ENCODE peak calls at places on chromosomes 13 and 19, in eight cellular contexts. F, N, C, P, K, V, J and Q are unnamed samples.

GRCh38 chr13:53749306-53749705 is 720.7 kb downstream of the OLFM4 start:
- DNase-seq in F (no peak), N (no peak), C (no peak), P (no peak), K (no peak), V (no peak), J (no peak), Q (no peak)

GRCh38 chr13:41018583-41018909 is 570 bp downstream of the ELF1 start:
- DNase-seq in F (no peak), N (no peak), C (no peak), P (no peak), K (no peak), V (no peak), J (no peak), Q (no peak)

GRCh38 chr19:35040826-35041547 is 534 bp upstream of the HPN start:
- DNase-seq in F (peak; percentile 82), N (peak; percentile 94), C (peak; percentile 94), P (peak; percentile 86), K (no peak), V (peak; percentile 97), J (no peak), Q (no peak)

GRCh38 chr13:29509999-29510586 is 85.4 kb downstream of the SLC7A1 start:
- DNase-seq in F (no peak), N (no peak), C (no peak), P (no peak), K (no peak), V (no peak), J (no peak), Q (no peak)

GRCh38 chr19:7928741-7929701 is 3.1 kb upstream of the CTXN1 start:
- DNase-seq in F (no peak), N (peak; percentile 92), C (peak; percentile 32), P (peak; percentile 88), K (no peak), V (no peak), J (peak; percentile 78), Q (no peak)

GRCh38 chr19:17031741-17032140 is 5.1 kb upstream of the CPAMD8 start:
- DNase-seq in F (no peak), N (no peak), C (no peak), P (no peak), K (no peak), V (no peak), J (no peak), Q (no peak)

GRCh38 chr13:46855166-46855565 is 41.7 kb downstream of the HTR2A start:
- DNase-seq in F (no peak), N (no peak), C (no peak), P (no peak), K (no peak), V (no peak), J (no peak), Q (no peak)

GRCh38 chr13:36533806-36534205 is 101.5 kb downstream of the CCNA1 start:
- DNase-seq in F (no peak), N (no peak), C (no peak), P (no peak), K (no peak), V (peak; percentile 42), J (no peak), Q (no peak)

GRCh38 chr19:18206018-18206417 is 2.2 kb upstream of the RAB3A start:
- DNase-seq in F (no peak), N (no peak), C (no peak), P (no peak), K (no peak), V (no peak), J (no peak), Q (no peak)

GRCh38 chr19:18205180-18205915 is 1.5 kb upstream of the RAB3A start:
- DNase-seq in F (peak; percentile 80), N (peak; percentile 96), C (peak; percentile 82), P (peak; percentile 91), K (no peak), V (peak; percentile 96), J (peak; percentile 72), Q (no peak)

GRCh38 chr19:18203408-18203862 is 407 bp downstream of the RAB3A start:
- DNase-seq in F (no peak), N (no peak), C (peak; percentile 47), P (no peak), K (no peak), V (no peak), J (no peak), Q (no peak)

GRCh38 chr19:18203863-18204393 is at the start of gene RAB3A:
- DNase-seq in F (peak; percentile 100), N (peak; percentile 100), C (peak; percentile 100), P (peak; percentile 100), K (peak; percentile 99), V (peak; percentile 100), J (peak; percentile 98), Q (peak; percentile 98)

GRCh38 chr19:18204394-18205179 is 745 bp upstream of the RAB3A start:
- DNase-seq in F (peak; percentile 70), N (peak; percentile 86), C (no peak), P (peak; percentile 84), K (no peak), V (no peak), J (no peak), Q (no peak)
- TF ChIP-seq POLR2A in F (peak; percentile 36), N (peak; percentile 39), C (peak; percentile 23), P (peak; percentile 67), K (no peak), V (peak; percentile 17), J (no peak), Q (no peak)

GRCh38 chr13:102399791-102400618 is 1.8 kb downstream of the FGF14 start:
- DNase-seq in F (no peak), N (peak; percentile 65), C (no peak), P (no peak), K (no peak), V (no peak), J (no peak), Q (no peak)

GRCh38 chr13:102392810-102393209 is 9.0 kb downstream of the FGF14 start:
- DNase-seq in F (no peak), N (no peak), C (no peak), P (no peak), K (no peak), V (no peak), J (no peak), Q (no peak)

GRCh38 chr13:102395174-102395573 is 6.7 kb downstream of the FGF14 start:
- DNase-seq in F (no peak), N (no peak), C (no peak), P (no peak), K (no peak), V (no peak), J (no peak), Q (no peak)

GRCh38 chr13:102395939-102396338 is 5.9 kb downstream of the FGF14 start:
- DNase-seq in F (no peak), N (no peak), C (no peak), P (no peak), K (no peak), V (no peak), J (no peak), Q (no peak)

GRCh38 chr13:102394158-102395053 is 7.4 kb downstream of the FGF14 start:
- DNase-seq in F (peak; percentile 94), N (peak; percentile 97), C (peak; percentile 89), P (peak; percentile 93), K (peak; percentile 47), V (peak; percentile 98), J (peak; percentile 91), Q (peak; percentile 80)
- TF ChIP-seq POLR2A in F (no peak), N (no peak), C (no peak), P (peak; percentile 34), K (peak; percentile 77), V (peak; percentile 20), J (no peak), Q (peak; percentile 57)

GRCh38 chr19:29233591-29233990 is 20.6 kb upstream of the UQCRFS1 start:
- DNase-seq in F (no peak), N (no peak), C (no peak), P (no peak), K (no peak), V (peak; percentile 64), J (no peak), Q (no peak)

GRCh38 chr19:29245221-29245620 is 32.3 kb upstream of the UQCRFS1 start:
- DNase-seq in F (no peak), N (no peak), C (no peak), P (no peak), K (no peak), V (no peak), J (no peak), Q (no peak)

GRCh38 chr19:29241324-29241723 is 28.4 kb upstream of the UQCRFS1 start:
- DNase-seq in F (no peak), N (no peak), C (no peak), P (no peak), K (no peak), V (no peak), J (no peak), Q (no peak)

DNA sequence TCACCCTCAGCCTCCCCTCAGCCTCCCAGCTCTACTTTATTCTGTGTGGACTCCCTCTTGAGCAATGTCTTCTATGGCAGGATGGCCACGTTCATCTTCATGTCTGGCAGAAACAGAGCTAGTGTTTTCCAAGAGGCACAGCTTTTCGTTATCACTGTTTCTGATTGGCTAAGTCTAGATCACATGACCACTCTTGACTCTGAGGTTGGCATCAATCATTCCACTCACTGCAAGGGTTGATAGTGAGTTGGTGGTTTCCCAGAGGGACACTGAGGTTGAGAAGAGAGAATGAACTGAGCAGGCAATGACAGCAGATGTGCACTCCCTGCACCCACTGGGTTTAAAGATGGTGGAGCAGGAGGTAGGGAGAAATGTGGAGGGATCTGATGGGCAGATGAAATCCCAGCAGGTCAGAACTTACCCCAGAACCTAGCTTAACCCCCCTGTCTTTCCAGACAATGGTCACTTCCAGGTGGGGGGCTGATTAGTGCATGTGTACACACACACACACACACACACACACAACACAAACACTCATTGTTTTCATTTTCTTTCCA is 26.3 kb upstream of the UQCRFS1 start:
- DNase-seq in F (no peak), N (no peak), C (no peak), P (no peak), K (no peak), V (no peak), J (no peak), Q (no peak)
- TF ChIP-seq POLR2A in F (no peak), N (no peak), C (no peak), P (no peak), K (no peak), V (no peak), J (no peak), Q (no peak)

GRCh38 chr19:18366027-18366435 is 19.9 kb upstream of the GDF15 start:
- DNase-seq in F (no peak), N (no peak), C (no peak), P (no peak), K (no peak), V (no peak), J (no peak), Q (no peak)

GRCh38 chr19:18361646-18362045 is 21.2 kb downstream of the PGPEP1 start:
- DNase-seq in F (no peak), N (no peak), C (no peak), P (no peak), K (no peak), V (no peak), J (no peak), Q (no peak)

GRCh38 chr19:18363787-18364186 is 22.2 kb upstream of the GDF15 start:
- DNase-seq in F (no peak), N (no peak), C (no peak), P (no peak), K (no peak), V (no peak), J (no peak), Q (no peak)

GRCh38 chr19:18362934-18363542 is 22.6 kb downstream of the PGPEP1 start:
- DNase-seq in F (no peak), N (no peak), C (no peak), P (no peak), K (no peak), V (no peak), J (no peak), Q (no peak)

DNA sequence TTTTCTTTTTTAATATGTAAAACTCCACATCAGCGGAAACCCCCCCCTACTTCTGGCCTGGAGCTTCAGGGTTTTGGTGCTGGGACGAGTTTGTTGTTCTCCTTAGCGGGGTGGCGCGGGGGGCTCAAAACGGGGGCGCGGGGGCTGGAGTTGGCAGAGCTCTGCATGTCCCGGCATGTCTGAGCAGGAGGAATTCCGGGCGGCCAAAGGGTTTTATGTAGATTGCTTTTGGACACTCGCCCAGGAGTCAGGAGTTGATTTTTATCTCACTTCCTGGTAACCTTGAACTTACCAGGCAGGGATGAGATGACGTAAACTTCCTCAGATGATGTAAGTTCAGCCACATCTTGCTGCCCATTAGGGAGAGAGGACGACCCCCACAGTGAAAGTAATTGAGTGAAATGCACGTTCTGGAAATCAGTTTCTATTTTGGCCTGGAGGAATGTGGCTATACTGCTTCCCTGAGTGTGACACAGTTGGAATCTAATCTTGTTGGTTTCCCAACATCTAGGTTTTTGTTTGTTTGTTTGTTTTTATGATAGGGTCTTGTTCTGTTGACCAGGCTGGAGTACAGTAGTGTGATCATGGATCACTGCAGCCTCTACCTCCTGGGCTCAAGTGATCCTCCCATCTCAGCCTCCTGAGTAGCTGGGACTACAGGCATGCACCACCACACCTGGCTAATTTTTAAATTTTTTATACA is 21.0 kb upstream of the GDF15 start:
- DNase-seq in F (peak; percentile 82), N (peak; percentile 87), C (peak; percentile 89), P (peak; percentile 92), K (no peak), V (no peak), J (no peak), Q (no peak)
- TF ChIP-seq POLR2A in F (no peak), N (no peak), C (no peak), P (no peak), K (no peak), V (no peak), J (no peak), Q (no peak)